ENCODE peak calls at places on chromosomes 7 and 10, in ten cellular contexts. C is coronary artery; S is neural crest cell; E is CD8-positive, alpha-beta T cell; P is pancreas; M is MM.1S; T is esophagus squamous epithelium; G is LNCaP clone FGC; H is HFFc6; L is K562. N is an unnamed sample.

GRCh38 chr7:85659364-85659763 is 472.5 kb upstream of the SEMA3D start:
- DNase-seq in C (no peak), S (no peak), E (no peak), P (no peak), M (no peak), T (no peak), G (no peak), H (no peak), L (no peak), N (no peak)

GRCh38 chr7:98420966-98421612 is 20.2 kb upstream of the BAIAP2L1 start:
- DNase-seq in C (no peak), S (peak; percentile 29), E (peak; percentile 40), P (peak; percentile 73), M (peak; percentile 76), T (no peak), G (peak; percentile 70), H (no peak), L (peak; percentile 87), N (peak; percentile 79)

GRCh38 chr10:73590881-73591577 is at the start of gene USP54:
- DNase-seq in C (no peak), S (no peak), E (no peak), P (no peak), M (no peak), T (no peak), G (no peak), H (peak; percentile 42), L (peak; percentile 73), N (no peak)

GRCh38 chr10:80529604-80530003 is 8.1 kb upstream of the SH2D4B start:
- DNase-seq in C (no peak), S (no peak), E (peak; percentile 64), P (no peak), M (no peak), T (no peak), G (no peak), H (no peak), L (no peak), N (no peak)

GRCh38 chr7:12403287-12404181 is at the start of gene VWDE:
- DNase-seq in C (no peak), S (no peak), E (peak; percentile 3), P (peak; percentile 22), M (peak; percentile 68), T (no peak), G (peak; percentile 19), H (no peak), L (peak; percentile 96), N (peak; percentile 38)

GRCh38 chr10:89414879-89415821 is 782 bp downstream of the IFIT5 start:
- DNase-seq in C (peak; percentile 79), S (peak; percentile 35), E (peak; percentile 16), P (peak; percentile 58), M (peak; percentile 43), T (no peak), G (no peak), H (peak; percentile 27), L (no peak), N (peak; percentile 50)

GRCh38 chr10:73501651-73502050 is 5.8 kb upstream of the PPP3CB start:
- DNase-seq in C (no peak), S (no peak), E (no peak), P (no peak), M (peak; percentile 26), T (no peak), G (no peak), H (no peak), L (no peak), N (no peak)

GRCh38 chr7:130254555-130254954 is 12.1 kb upstream of the CPA2 start:
- DNase-seq in C (no peak), S (no peak), E (no peak), P (peak; percentile 70), M (no peak), T (no peak), G (no peak), H (no peak), L (no peak), N (no peak)

GRCh38 chr7:74003609-74004008 is 24.4 kb upstream of the ELN start:
- DNase-seq in C (no peak), S (no peak), E (no peak), P (no peak), M (no peak), T (no peak), G (no peak), H (no peak), L (no peak), N (no peak)

GRCh38 chr10:130741901-130742625 is 569.5 kb downstream of the TCERG1L start:
- DNase-seq in C (peak; percentile 60), S (no peak), E (no peak), P (no peak), M (no peak), T (no peak), G (no peak), H (no peak), L (no peak), N (no peak)

GRCh38 chr7:74656421-74656910 is 1.1 kb upstream of the GTF2I start:
- DNase-seq in C (no peak), S (peak; percentile 45), E (peak; percentile 36), P (peak; percentile 72), M (peak; percentile 36), T (no peak), G (no peak), H (peak; percentile 22), L (peak; percentile 82), N (peak; percentile 36)

GRCh38 chr7:158880973-158881372 is 24.6 kb downstream of the DYNC2I1 start:
- DNase-seq in C (no peak), S (no peak), E (no peak), P (no peak), M (no peak), T (no peak), G (no peak), H (no peak), L (no peak), N (no peak)

GRCh38 chr7:158881731-158882130 is 25.4 kb downstream of the DYNC2I1 start:
- DNase-seq in C (no peak), S (no peak), E (no peak), P (no peak), M (no peak), T (no peak), G (no peak), H (no peak), L (no peak), N (no peak)

GRCh38 chr7:158887594-158887993 is 31.2 kb downstream of the DYNC2I1 start:
- DNase-seq in C (no peak), S (no peak), E (no peak), P (no peak), M (no peak), T (no peak), G (no peak), H (peak; percentile 23), L (no peak), N (no peak)

GRCh38 chr7:158885624-158886023 is 29.3 kb downstream of the DYNC2I1 start:
- DNase-seq in C (no peak), S (no peak), E (no peak), P (no peak), M (peak; percentile 23), T (no peak), G (no peak), H (no peak), L (peak; percentile 43), N (no peak)
- TF ChIP-seq CTCF in C (no peak), S (peak; percentile 64), E (no peak), P (no peak), M (peak; percentile 47), T (no peak), G (peak; percentile 44), H (peak; percentile 67), L (peak; percentile 50), N (peak; percentile 31)

GRCh38 chr10:104209575-104210198 is 22.5 kb downstream of the CFAP43 start:
- DNase-seq in C (no peak), S (peak; percentile 36), E (no peak), P (peak; percentile 33), M (peak; percentile 41), T (no peak), G (no peak), H (peak; percentile 10), L (peak; percentile 46), N (peak; percentile 48)
- TF ChIP-seq CTCF in C (no peak), S (peak; percentile 76), E (peak; percentile 54), P (no peak), M (peak; percentile 53), T (peak; percentile 16), G (peak; percentile 59), H (peak; percentile 78), L (peak; percentile 54), N (peak; percentile 53)

DNA sequence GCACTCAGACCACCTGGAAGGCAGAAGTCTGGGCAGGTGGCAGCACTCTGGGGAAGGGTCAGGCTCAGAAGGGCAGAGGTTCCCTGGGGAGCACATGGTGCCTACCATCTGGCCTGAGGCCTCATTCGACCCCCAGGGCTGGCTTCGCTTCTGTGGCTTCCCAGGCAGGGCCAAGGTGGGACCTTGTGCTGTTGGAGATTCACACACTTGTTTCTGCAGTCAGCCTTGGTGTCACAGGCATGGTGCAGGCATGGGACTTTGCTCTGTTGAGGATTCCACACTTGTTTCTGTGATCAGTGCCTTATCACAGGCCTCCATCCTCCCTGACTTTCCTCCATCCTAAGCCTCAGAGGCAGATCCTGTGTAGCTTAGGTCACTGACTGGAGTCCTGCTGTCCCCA is 11.3 kb upstream of the FAM241B start:
- DNase-seq in C (no peak), S (no peak), E (no peak), P (no peak), M (no peak), T (no peak), G (no peak), H (no peak), L (no peak), N (no peak)
- TF ChIP-seq CTCF in C (no peak), S (no peak), E (no peak), P (no peak), M (no peak), T (no peak), G (no peak), H (no peak), L (no peak), N (no peak)

DNA sequence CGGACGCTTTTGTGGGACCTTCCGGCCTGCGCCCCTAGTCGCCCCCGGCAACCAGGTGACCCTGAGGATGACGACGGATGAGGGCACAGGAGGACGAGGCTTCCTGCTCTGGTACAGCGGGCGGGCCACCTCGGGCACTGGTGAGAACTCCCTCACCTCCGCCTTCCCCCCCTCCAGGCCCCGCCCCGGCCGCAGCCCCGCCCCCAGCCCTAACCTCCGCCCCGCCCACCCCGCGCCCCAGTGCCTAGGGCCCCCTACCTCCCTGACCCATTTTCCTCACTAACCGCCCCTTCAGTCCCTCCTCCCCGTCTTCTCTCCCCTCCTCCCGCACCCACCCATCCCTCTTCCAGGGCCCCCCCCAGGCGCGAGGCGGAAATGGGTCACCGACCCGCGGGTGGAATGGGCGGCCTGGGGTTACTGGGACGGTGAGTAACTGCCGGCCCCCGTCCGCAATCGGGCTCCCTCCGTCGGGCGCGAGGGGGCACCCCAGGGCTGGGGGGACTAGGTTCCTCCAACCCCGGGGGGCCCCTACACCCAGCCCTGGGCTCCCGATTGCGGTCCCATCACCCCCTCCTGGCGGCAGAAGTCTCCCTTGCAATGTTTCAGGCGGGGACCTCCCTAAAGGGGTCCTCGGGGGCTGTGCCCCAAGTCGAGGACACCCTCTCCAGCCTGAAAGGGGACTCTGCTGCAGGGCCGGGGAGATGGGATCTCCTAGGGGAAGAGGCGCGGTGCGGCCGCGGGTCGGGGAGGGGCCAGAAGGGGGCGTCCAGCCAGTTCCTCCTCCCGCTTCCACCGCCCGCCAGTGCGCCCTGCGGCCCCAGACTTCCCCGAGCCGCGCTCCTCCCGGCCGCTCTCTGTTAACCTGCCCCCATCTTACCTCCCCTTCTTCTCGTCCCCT is 2.2 kb downstream of the PCOLCE start:
- DNase-seq in C (peak; percentile 87), S (peak; percentile 67), E (peak; percentile 68), P (peak; percentile 75), M (peak; percentile 43), T (no peak), G (no peak), H (peak; percentile 48), L (peak; percentile 93), N (peak; percentile 94)
- TF ChIP-seq CTCF in C (no peak), S (peak; percentile 56), E (peak; percentile 50), P (peak; percentile 10), M (peak; percentile 39), T (peak; percentile 25), G (peak; percentile 34), H (peak; percentile 80), L (peak; percentile 65), N (peak; percentile 47)

N was measured in GM13977.